ENCODE peak calls at places on chromosomes 5 and 9, in four cellular contexts. H is foreskin fibroblast, P is AG10803, J is sigmoid colon. U is an unnamed sample.

GRCh38 chr5:115818821-115819220 is 2.4 kb upstream of the CDO1 start:
- DNase-seq in H (no peak), J (no peak), P (no peak), U (no peak)

GRCh38 chr5:107428303-107428761 is 242.4 kb downstream of the EFNA5 start:
- DNase-seq in P (no peak), H (no peak), J (no peak), U (no peak)

GRCh38 chr5:82975812-82976211 is 101.4 kb downstream of the TMEM167A start:
- DNase-seq in H (no peak), J (no peak), P (no peak), U (no peak)

GRCh38 chr5:174052636-174053035 is 7.1 kb downstream of the NSG2 start:
- DNase-seq in J (no peak), P (no peak), H (no peak), U (no peak)

GRCh38 chr9:74824654-74825053 is 63.1 kb downstream of the TRPM6 start:
- DNase-seq in J (no peak), H (peak; percentile 23), P (peak; percentile 40), U (no peak)

GRCh38 chr9:128145951-128146351 is 3.3 kb upstream of the LCN2 start:
- DNase-seq in P (no peak), H (no peak), J (no peak), U (no peak)

GRCh38 chr9:135050072-135050990 is 37.1 kb upstream of the OLFM1 start:
- DNase-seq in P (no peak), H (no peak), J (peak; percentile 55), U (no peak)

GRCh38 chr9:125748511-125749099 is 1.4 kb downstream of the PBX3 start:
- DNase-seq in J (no peak), P (no peak), H (no peak), U (no peak)

GRCh38 chr5:127754259-127754658 is 51.1 kb downstream of the CCDC192 start:
- DNase-seq in P (peak; percentile 49), H (no peak), J (no peak), U (no peak)

GRCh38 chr5:32044904-32045303 is 129.2 kb downstream of the GOLPH3 start:
- DNase-seq in H (peak; percentile 32), P (peak; percentile 50), J (no peak), U (no peak)

GRCh38 chr9:128159073-128159783 is 837 bp upstream of the BBLN start:
- DNase-seq in P (no peak), J (no peak), H (no peak), U (no peak)

GRCh38 chr5:118196229-118196628 is 792.1 kb downstream of the DTWD2 start:
- DNase-seq in P (no peak), H (no peak), J (no peak), U (no peak)

GRCh38 chr5:72525816-72526215 is 18.6 kb upstream of the ZNF366 start:
- DNase-seq in H (peak; percentile 93), J (no peak), P (peak; percentile 97), U (no peak)

GRCh38 chr9:109409998-109410397 is 88.1 kb downstream of the PTPN3 start:
- DNase-seq in P (no peak), J (no peak), H (no peak), U (no peak)

GRCh38 chr5:33766023-33766422 is 125.8 kb downstream of the ADAMTS12 start:
- DNase-seq in P (no peak), H (no peak), J (no peak), U (no peak)

GRCh38 chr5:97737608-97738007 is 554.6 kb upstream of the RIOK2 start:
- DNase-seq in P (no peak), H (no peak), J (no peak), U (no peak)